ENCODE peak calls at places on chromosomes 7 and 10, in nine cellular contexts. R is CD8-positive, alpha-beta T cell; J is cardiac muscle cell; M is pancreas; P is body of pancreas; G is thoracic aorta; B is nephron progenitor cell; X is lung; H is heart right ventricle. Z is an unnamed sample.
A peak's percentile ranks its signal among the peaks of the same experiment; 100 is the strongest.

GRCh38 chr7:141158562-141158961 is 84.7 kb downstream of the TMEM178B start:
- DNase-seq in G (no peak), H (no peak), R (no peak), X (peak; percentile 37), J (peak; percentile 83), P (peak; percentile 60), B (no peak), M (no peak), Z (no peak)

GRCh38 chr7:76292206-76292573 is 10.3 kb upstream of the HSPB1 start:
- DNase-seq in X (no peak), B (no peak), J (no peak), R (no peak), H (no peak), G (no peak), M (no peak), P (no peak), Z (no peak)

GRCh38 chr10:104242545-104242944 is 10.4 kb upstream of the CFAP43 start:
- DNase-seq in P (no peak), J (no peak), H (no peak), X (no peak), R (no peak), M (no peak), B (no peak), G (no peak), Z (no peak)

GRCh38 chr10:59808896-59809643 is 55.8 kb upstream of the MRLN start:
- DNase-seq in B (peak; percentile 75), X (peak; percentile 75), H (peak; percentile 74), G (no peak), M (peak; percentile 84), J (peak; percentile 62), P (peak; percentile 77), R (no peak), Z (peak; percentile 41)

GRCh38 chr7:142611566-142612250 is 137.6 kb upstream of the PRSS1 start:
- DNase-seq in H (no peak), J (peak; percentile 32), B (no peak), P (no peak), G (no peak), R (no peak), M (no peak), X (no peak), Z (no peak)

GRCh38 chr7:24836084-24836483 is 78.8 kb upstream of the GSDME start:
- DNase-seq in P (no peak), J (no peak), R (no peak), G (no peak), B (no peak), M (no peak), X (no peak), H (no peak), Z (no peak)

GRCh38 chr7:129588268-129588667 is 23.3 kb upstream of the NRF1 start:
- DNase-seq in P (no peak), X (no peak), G (no peak), J (no peak), M (no peak), B (no peak), H (no peak), R (no peak), Z (no peak)

GRCh38 chr10:31171402-31172120 is 139.9 kb upstream of the ZNF438 start:
- DNase-seq in J (no peak), P (no peak), H (peak; percentile 34), B (no peak), G (no peak), M (no peak), X (no peak), R (no peak), Z (no peak)

GRCh38 chr7:92437956-92438491 is 9.3 kb upstream of the GATAD1 start:
- DNase-seq in B (no peak), G (no peak), J (no peak), P (no peak), R (no peak), H (no peak), M (no peak), X (no peak), Z (no peak)

GRCh38 chr10:36412942-36413341 is 712.5 kb upstream of the ANKRD30A start:
- DNase-seq in G (no peak), H (no peak), J (no peak), M (no peak), X (no peak), B (no peak), P (no peak), R (no peak), Z (no peak)

GRCh38 chr7:96979551-96980276 is 25.6 kb upstream of the DLX6 start:
- DNase-seq in J (no peak), X (no peak), R (no peak), M (no peak), H (no peak), G (no peak), P (no peak), B (no peak), Z (no peak)
- TF ChIP-seq CTCF in J (no peak), X (no peak), R (no peak), M (no peak), H (no peak), G (no peak), P (no peak), B (no peak), Z (no peak)

GRCh38 chr7:44460325-44460724 is 30.1 kb downstream of the NUDCD3 start:
- DNase-seq in J (no peak), P (peak; percentile 7), X (no peak), R (peak; percentile 62), B (no peak), H (no peak), G (no peak), M (no peak), Z (no peak)

GRCh38 chr7:44466300-44467216 is 23.9 kb downstream of the NUDCD3 start:
- DNase-seq in H (no peak), R (no peak), G (no peak), X (no peak), B (no peak), P (no peak), M (no peak), J (peak; percentile 25), Z (no peak)

GRCh38 chr7:44461387-44461786 is 29.1 kb downstream of the NUDCD3 start:
- DNase-seq in B (no peak), G (no peak), R (no peak), P (no peak), X (no peak), J (peak; percentile 57), H (no peak), M (no peak), Z (no peak)

GRCh38 chr7:44465490-44465889 is 25.0 kb downstream of the NUDCD3 start:
- DNase-seq in H (no peak), B (no peak), G (no peak), X (no peak), J (no peak), P (no peak), R (no peak), M (no peak), Z (no peak)

DNA sequence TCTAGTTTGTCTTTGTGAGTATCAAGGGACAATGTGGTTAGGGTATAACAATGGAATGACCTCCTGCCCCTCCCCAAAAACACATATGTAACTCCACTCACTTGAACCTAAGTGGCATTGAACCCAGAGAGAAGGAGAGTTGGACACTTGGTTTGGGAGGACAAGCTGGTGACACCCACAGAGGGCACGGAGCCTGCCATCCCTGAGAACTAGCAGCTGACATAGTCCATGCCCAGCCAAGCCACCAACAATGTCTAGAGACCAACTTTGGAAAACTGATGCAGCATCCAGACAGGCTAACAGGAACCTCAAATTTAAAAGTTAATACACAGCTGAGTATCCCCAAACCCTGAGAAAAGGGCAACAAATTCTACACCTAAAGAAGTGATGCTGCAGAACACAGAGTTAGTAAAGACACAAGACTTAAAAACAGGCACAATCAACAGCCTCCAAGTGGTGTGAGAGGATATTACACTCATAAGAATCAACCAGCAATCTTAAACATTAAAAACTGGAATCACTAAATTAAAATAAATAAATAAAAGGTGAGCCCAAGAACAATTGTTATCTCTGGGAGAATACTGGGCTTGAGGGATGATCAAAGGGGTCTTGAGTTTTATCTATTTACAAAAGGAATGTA is 27.2 kb downstream of the NUDCD3 start:
- DNase-seq in G (no peak), R (no peak), X (no peak), P (no peak), J (peak; percentile 36), M (no peak), H (no peak), B (no peak), Z (no peak)
- TF ChIP-seq CTCF in G (no peak), R (peak; percentile 53), X (no peak), P (peak; percentile 12), J (peak; percentile 41), M (no peak), H (peak; percentile 29), B (peak; percentile 25), Z (no peak)

GRCh38 chr10:71388736-71389310 is 7.9 kb upstream of the CDH23 start:
- DNase-seq in G (no peak), H (no peak), J (no peak), X (no peak), P (no peak), M (no peak), R (no peak), B (no peak), Z (no peak)

GRCh38 chr10:71391701-71392100 is 5.0 kb upstream of the CDH23 start:
- DNase-seq in H (no peak), M (no peak), B (no peak), X (no peak), R (peak; percentile 31), G (no peak), J (no peak), P (no peak), Z (no peak)

GRCh38 chr10:71389768-71390434 is 6.8 kb upstream of the CDH23 start:
- DNase-seq in R (no peak), G (no peak), M (no peak), P (no peak), X (no peak), H (no peak), B (no peak), J (no peak), Z (no peak)

GRCh38 chr10:71390921-71391690 is 5.6 kb upstream of the CDH23 start:
- DNase-seq in G (no peak), H (no peak), M (no peak), P (no peak), J (no peak), B (no peak), X (no peak), R (no peak), Z (no peak)

DNA sequence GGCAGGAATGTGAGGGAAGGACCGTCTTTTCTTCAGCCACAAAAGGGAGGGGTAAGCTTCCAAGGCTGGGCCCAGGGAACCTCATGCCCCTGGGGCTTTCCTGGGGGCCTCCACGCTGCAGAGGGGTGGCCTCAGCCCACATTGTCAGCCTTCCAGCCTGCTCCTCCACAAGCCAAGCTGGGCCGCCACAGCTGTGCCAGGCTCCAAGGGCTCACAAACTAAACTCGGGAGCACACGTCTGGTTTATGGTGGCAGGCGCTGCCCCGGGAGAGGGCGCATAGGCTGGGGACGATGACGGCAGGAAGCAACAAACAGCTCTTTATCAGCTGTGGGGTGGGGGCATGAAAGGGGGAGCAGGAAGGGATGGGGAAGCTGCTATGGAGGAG is 6.3 kb upstream of the CDH23 start:
- DNase-seq in X (no peak), M (no peak), J (no peak), H (no peak), B (no peak), R (no peak), P (no peak), G (no peak), Z (no peak)
- TF ChIP-seq CTCF in X (no peak), M (no peak), J (no peak), H (no peak), B (no peak), R (no peak), P (no peak), G (no peak), Z (no peak)

GRCh38 chr7:123054357-123055133 is 59.0 kb upstream of the TAS2R16 start:
- DNase-seq in P (peak; percentile 30), R (no peak), M (peak; percentile 25), B (no peak), J (no peak), H (no peak), X (no peak), G (no peak), Z (no peak)
- TF ChIP-seq CTCF in P (no peak), R (no peak), M (no peak), B (no peak), J (no peak), H (peak; percentile 12), X (no peak), G (no peak), Z (no peak)